ENCODE peak calls at places on chromosomes 1 and 21, in eight cellular contexts. I is T-cell; L is stimulated activated CD4-positive, alpha-beta T cell treated with anti-CD3 and anti-CD28 coated beads, Interleukin-1b, Interleukin-23, amount 100 ng/mL, for 48 hours; W is RKO; V is NCI-H2029 treated with DMSO at 0.1 percent for 48 hours; T is CD4-positive, alpha-beta T cell; J is activated CD4-positive, CD25-positive, alpha-beta regulatory T cell; D is H54. S is an unnamed sample.

GRCh38 chr21:39694750-39695149 is 50.2 kb upstream of the IGSF5 start:
- DNase-seq in I (no peak), W (no peak), T (no peak), D (no peak), L (no peak), V (no peak), J (no peak), S (no peak)

GRCh38 chr21:43361127-43361492 is 65.8 kb downstream of the SIK1 start:
- DNase-seq in W (no peak), J (no peak), L (peak; percentile 25), I (no peak), V (no peak), T (no peak), D (no peak), S (no peak)

GRCh38 chr1:201147396-201148015 is 6.8 kb downstream of the TMEM9 start:
- DNase-seq in I (no peak), L (no peak), W (no peak), D (no peak), J (no peak), T (no peak), V (no peak), S (no peak)

GRCh38 chr1:170310014-170310405 is 164.3 kb downstream of the NTMT2 start:
- DNase-seq in V (no peak), W (no peak), L (no peak), I (no peak), D (no peak), J (no peak), T (no peak), S (no peak)

GRCh38 chr1:23217421-23218115 is at the start of gene HTR1D:
- DNase-seq in V (no peak), I (no peak), D (no peak), W (no peak), J (no peak), T (no peak), L (no peak), S (no peak)

GRCh38 chr1:25657121-25657521 is 40.5 kb downstream of the MAN1C1 start:
- DNase-seq in D (no peak), L (no peak), J (no peak), W (no peak), T (no peak), I (no peak), V (no peak), S (no peak)

GRCh38 chr1:234617986-234618725 is 8.2 kb upstream of the IRF2BP2 start:
- DNase-seq in T (no peak), J (no peak), L (no peak), D (no peak), V (no peak), W (no peak), I (no peak), S (no peak)

GRCh38 chr21:33976082-33976979 is 60.7 kb upstream of the ATP5PO start:
- DNase-seq in I (peak; percentile 40), J (no peak), L (peak; percentile 74), D (peak; percentile 87), V (no peak), T (peak; percentile 62), W (peak; percentile 99), S (peak; percentile 15)

GRCh38 chr1:63967901-63968300 is 194.1 kb downstream of the ROR1 start:
- DNase-seq in I (no peak), L (no peak), W (no peak), V (no peak), D (no peak), T (no peak), J (no peak), S (no peak)

GRCh38 chr1:180027949-180028445 is 73.4 kb downstream of the CEP350 start:
- DNase-seq in L (no peak), J (no peak), V (no peak), I (no peak), D (peak; percentile 15), W (peak; percentile 47), T (no peak), S (no peak)

GRCh38 chr1:210596641-210597040 is 267.9 kb downstream of the HHAT start:
- DNase-seq in J (no peak), D (no peak), W (no peak), I (no peak), V (no peak), L (no peak), T (no peak), S (no peak)

GRCh38 chr1:225845633-225846259 is 35.8 kb downstream of the EPHX1 start:
- DNase-seq in D (peak; percentile 72), J (no peak), T (peak; percentile 35), L (no peak), W (peak; percentile 62), V (no peak), I (peak; percentile 25), S (peak; percentile 72)

GRCh38 chr1:206461602-206462455 is 8.4 kb upstream of the IKBKE start:
- DNase-seq in V (peak; percentile 46), D (peak; percentile 47), L (peak; percentile 69), W (peak; percentile 74), I (peak; percentile 72), T (peak; percentile 59), J (peak; percentile 32), S (peak; percentile 77)

GRCh38 chr1:245558069-245558468 is 403.3 kb downstream of the KIF26B start:
- DNase-seq in W (no peak), V (no peak), I (no peak), L (no peak), J (no peak), T (no peak), D (no peak), S (no peak)

GRCh38 chr21:35086357-35086756 is 37.3 kb upstream of the RUNX1 start:
- DNase-seq in W (no peak), D (no peak), I (no peak), L (no peak), V (no peak), J (no peak), T (no peak), S (no peak)

GRCh38 chr1:21963477-21964217 is 13.2 kb upstream of the CELA3B start:
- DNase-seq in L (peak; percentile 81), T (peak; percentile 70), V (peak; percentile 39), D (peak; percentile 27), J (peak; percentile 56), I (peak; percentile 80), W (peak; percentile 55), S (peak; percentile 66)

GRCh38 chr1:19815801-19816736 is 986 bp upstream of the RNF186 start:
- DNase-seq in V (peak; percentile 56), J (no peak), D (no peak), W (no peak), L (no peak), I (no peak), T (no peak), S (no peak)

S was measured in A549.